ENCODE peak calls at places on chromosome 22, in six cellular contexts. P, V, S, L, A and C are unnamed samples. For H3K4me1 and H3K27me3, the result is how much of the 10 kb centered on the place peaks cover.

GRCh38 chr22:47060718-47061117 is 298.3 kb downstream of the TBC1D22A start:
- DNase-seq in P (no peak), V (no peak), S (no peak), L (no peak), A (peak), C (no peak)

GRCh38 chr22:17149073-17149815 is 9.8 kb downstream of the HDHD5 start:
- DNase-seq in P (no peak), V (no peak), S (no peak), L (peak), A (no peak), C (no peak)

GRCh38 chr22:30507670-30508069 is 2.2 kb upstream of the SEC14L4 start:
- DNase-seq in P (no peak), V (no peak), S (no peak), L (no peak), A (no peak), C (no peak)

GRCh38 chr22:46090051-46090591 is 60.2 kb upstream of the PPARA start:
- DNase-seq in P (peak), V (no peak), S (peak), L (peak), A (peak), C (no peak)

GRCh38 chr22:17281026-17281809 is 62.0 kb upstream of the ADA2 start:
- DNase-seq in P (no peak), V (peak), S (no peak), L (no peak), A (no peak), C (no peak)

GRCh38 chr22:27238935-27239510 is 562.5 kb downstream of the MN1 start:
- DNase-seq in P (peak), V (peak), S (peak), L (peak), A (peak), C (peak)

GRCh38 chr22:50059185-50059880 is 1.2 kb upstream of the TTLL8 start:
- DNase-seq in P (no peak), V (no peak), S (no peak), L (no peak), A (no peak), C (no peak)

GRCh38 chr22:30312053-30312452 is 14.7 kb downstream of the TBC1D10A start:
- DNase-seq in P (no peak), V (no peak), S (peak), L (no peak), A (no peak), C (peak)

GRCh38 chr22:46672731-46673130 is 52.5 kb downstream of the GRAMD4 start:
- DNase-seq in P (no peak), V (no peak), S (no peak), L (no peak), A (no peak), C (no peak)

GRCh38 chr22:31286360-31287255 is 5.7 kb downstream of the PIK3IP1 start:
- DNase-seq in P (no peak), V (no peak), S (no peak), L (no peak), A (no peak), C (no peak)

GRCh38 chr22:49999063-49999900 is 13.3 kb downstream of the IL17REL start:
- DNase-seq in P (no peak), V (no peak), S (no peak), L (peak), A (no peak), C (no peak)

GRCh38 chr22:31296258-31296657 is 4.0 kb upstream of the PIK3IP1 start:
- DNase-seq in P (no peak), V (no peak), S (peak), L (no peak), A (no peak), C (peak)

GRCh38 chr22:45196926-45197605 is 33.3 kb downstream of the NUP50 start:
- DNase-seq in P (no peak), V (no peak), S (no peak), L (no peak), A (no peak), C (no peak)

GRCh38 chr22:17381237-17381913 is 12.1 kb downstream of the CECR2 start:
- DNase-seq in P (no peak), V (no peak), S (no peak), L (no peak), A (no peak), C (no peak)

GRCh38 chr22:29555065-29555644 is 1.6 kb upstream of the THOC5 start:
- DNase-seq in P (no peak), V (no peak), S (no peak), L (no peak), A (no peak), C (no peak)

DNA sequence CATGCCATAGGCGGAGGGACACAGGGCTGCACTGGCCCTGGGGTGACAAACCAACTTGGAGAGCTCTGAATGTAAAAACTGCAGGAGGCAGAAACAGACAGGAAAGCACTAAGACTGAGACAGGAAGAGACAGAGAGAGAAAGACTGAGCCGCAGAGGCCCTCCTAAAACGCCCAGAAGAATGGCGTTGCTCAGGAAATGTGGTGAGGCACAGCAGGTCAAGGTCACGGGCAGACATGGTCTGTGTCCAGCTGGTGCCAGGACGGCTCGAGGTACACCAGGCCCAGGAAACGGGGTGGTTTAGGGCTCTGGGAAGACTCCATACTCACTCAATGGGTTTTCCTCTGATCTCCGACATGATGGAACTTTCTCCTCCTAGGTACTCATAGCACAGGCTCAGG is 29.1 kb downstream of the MAFF start:
- DNase-seq in P (no peak), V (no peak), S (no peak), L (no peak), A (no peak), C (no peak)
- H3K4me1 ChIP-seq in P (under half), V (under half), S (under half), L (under half), A (half or more), C (under half)

DNA sequence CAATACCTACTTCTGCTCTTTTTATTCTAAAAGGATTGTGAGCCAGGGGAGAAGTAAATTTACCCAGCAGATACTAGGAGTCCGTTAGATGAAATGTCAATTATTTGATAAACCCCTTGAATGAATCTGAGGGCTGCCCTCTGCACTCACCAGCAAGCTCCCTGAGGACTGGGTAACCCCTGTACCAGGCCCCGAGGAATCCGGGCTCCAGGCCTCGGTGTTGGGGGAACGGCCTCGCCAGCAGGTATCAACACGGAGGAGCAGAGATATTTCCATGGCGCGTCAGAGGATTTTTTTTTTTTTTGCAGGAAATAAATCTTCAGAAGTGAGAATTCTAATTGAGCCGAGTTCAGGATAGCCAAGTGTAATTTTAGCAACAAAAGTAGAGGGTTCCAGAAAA is 1408.8 kb downstream of the BRD1 start:
- DNase-seq in P (no peak), V (no peak), S (no peak), L (no peak), A (no peak), C (no peak)
- H3K27me3 ChIP-seq in P (under half), V (under half), S (under half), L (under half), A (half or more), C (under half)

GRCh38 chr22:37331811-37332536 is 49.7 kb downstream of the CYTH4 start:
- DNase-seq in P (no peak), V (no peak), S (no peak), L (no peak), A (no peak), C (no peak)
- TF ChIP-seq CTCF in P (no peak), V (no peak), S (no peak), L (no peak), A (no peak), C (peak)

GRCh38 chr22:36333632-36334031 is 54.1 kb downstream of the MYH9 start:
- DNase-seq in P (no peak), V (no peak), S (no peak), L (peak), A (no peak), C (no peak)

GRCh38 chr22:36336246-36337182 is 51.3 kb downstream of the MYH9 start:
- DNase-seq in P (no peak), V (no peak), S (no peak), L (peak), A (no peak), C (no peak)

GRCh38 chr22:36334081-36334831 is 53.5 kb downstream of the MYH9 start:
- DNase-seq in P (no peak), V (no peak), S (no peak), L (peak), A (peak), C (no peak)

GRCh38 chr22:36335621-36336020 is 52.1 kb downstream of the MYH9 start:
- DNase-seq in P (no peak), V (no peak), S (no peak), L (no peak), A (no peak), C (no peak)

DNA sequence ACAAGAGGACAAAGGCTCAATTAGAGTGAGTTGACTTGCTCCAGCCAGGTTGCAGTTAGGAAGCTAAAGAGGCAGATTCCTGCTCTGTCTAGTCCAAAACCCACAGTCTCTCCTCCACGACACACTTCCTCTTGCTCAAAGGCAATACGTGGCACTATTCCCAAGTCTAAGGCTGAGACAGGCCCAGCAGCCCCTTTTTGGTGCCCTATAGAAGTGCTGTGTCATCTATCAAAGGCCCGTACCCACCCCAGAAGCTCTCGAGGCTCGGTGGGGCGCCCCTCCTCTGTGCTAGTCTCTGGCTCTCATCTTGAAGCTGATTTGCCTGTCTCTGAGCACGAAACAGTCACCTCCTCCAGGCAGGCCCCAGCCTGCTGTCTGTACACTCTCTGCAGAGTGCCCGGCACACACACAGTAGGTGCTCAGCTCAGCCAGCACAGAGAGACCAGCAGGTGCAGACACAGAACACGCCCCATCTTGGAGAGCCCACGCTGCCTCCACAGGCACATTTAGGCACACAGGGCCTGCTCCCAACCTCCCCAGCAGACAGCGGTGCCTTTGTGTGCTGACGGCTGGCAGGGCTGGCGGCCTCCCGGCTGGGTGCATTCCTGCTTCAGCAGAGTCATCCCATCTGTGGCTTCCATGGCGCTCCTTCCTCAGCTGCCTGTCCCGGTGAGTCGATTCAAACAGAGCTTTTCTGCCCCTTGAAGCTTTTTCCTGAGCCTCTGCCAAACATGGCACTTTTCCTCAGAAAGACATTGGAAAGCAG is 52.7 kb downstream of the MYH9 start:
- DNase-seq in P (no peak), V (no peak), S (peak), L (no peak), A (no peak), C (no peak)
- H3K4me1 ChIP-seq in P (half or more), V (half or more), S (half or more), L (half or more), A (half or more), C (half or more)

GRCh38 chr22:20079745-20080444 is at the start of gene DGCR8:
- DNase-seq in P (peak), V (peak), S (peak), L (peak), A (peak), C (peak)
- H3K27me3 ChIP-seq in P (under half), V (under half), S (under half), L (under half), A (under half), C (under half)

DNA sequence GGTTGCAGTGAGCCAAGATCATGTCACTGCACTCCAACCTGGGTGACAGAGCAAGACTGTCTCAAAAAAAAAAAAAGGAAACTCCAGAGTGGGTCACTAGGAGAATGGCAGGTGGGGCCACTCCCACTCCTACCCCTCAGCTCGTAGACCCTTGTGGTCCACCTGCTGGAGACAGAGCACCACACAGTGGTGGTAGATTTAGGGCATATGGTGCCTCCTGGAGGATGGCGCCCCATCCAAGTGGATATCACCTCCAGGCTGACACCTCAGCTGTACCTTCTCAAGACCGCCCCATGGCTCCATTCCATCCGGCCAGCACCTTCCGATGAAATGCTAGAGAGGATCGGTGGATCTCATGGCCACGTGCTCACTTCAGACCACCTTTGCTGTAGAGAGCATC is 6.2 kb downstream of the CYTH4 start:
- DNase-seq in P (no peak), V (no peak), S (no peak), L (no peak), A (no peak), C (no peak)
- TF ChIP-seq CTCF in P (no peak), V (no peak), S (no peak), L (no peak), A (no peak), C (no peak)

DNA sequence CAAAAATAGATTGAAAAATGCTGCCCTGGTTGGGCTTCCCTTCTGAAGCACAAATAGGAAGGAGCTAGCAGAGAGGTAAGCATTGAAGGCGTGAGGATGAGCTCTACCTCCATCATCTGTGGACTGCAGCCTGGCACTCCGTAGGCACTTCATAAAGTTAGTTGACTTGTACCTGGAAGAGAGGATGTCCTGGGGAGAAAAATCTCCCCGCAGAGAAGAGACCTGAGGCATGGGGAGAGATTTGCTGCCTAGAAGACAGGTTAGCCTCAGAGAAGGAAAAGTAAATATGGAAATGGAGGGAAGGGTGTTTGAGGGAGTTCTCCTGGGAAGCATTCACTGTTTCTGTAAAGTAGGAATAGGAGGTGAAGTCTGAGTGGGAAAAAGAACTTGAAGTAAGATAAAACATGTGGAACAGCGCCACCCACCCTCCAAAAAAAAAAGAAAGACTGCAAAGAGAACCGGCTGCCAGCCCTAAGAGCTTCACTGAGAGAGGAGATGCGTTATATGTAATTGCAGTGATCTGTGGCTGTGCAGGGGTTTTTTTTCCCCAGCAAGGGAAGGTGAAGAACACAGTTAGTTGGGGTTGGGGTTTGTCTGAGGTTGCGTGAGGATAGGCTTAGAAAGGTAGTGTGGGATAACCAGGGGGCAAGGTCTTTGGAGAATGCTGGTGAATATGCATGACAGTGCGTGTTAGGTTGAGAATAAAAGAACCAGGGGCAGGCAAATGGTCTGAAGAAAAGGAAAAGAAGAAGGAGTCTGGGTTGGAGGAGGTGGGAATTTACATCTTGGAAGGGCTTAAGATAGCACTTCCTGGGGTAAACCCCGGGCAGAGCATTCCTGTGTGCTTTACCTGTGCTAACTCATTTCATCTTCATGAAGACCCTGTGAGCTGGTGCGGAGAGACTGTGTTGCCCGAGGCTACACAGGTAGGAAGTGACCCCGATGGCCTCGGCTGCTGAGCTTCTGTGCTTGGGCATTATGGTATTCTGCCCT is 16.0 kb downstream of the TNRC6B start:
- DNase-seq in P (no peak), V (no peak), S (no peak), L (no peak), A (no peak), C (no peak)
- H3K4me1 ChIP-seq in P (half or more), V (under half), S (under half), L (under half), A (half or more), C (under half)

GRCh38 chr22:23013612-23014011 is 56.7 kb upstream of the GNAZ start:
- DNase-seq in P (no peak), V (no peak), S (no peak), L (no peak), A (no peak), C (no peak)
- H3K27me3 ChIP-seq in P (under half), V (under half), S (under half), L (under half), A (under half), C (under half)

GRCh38 chr22:43092085-43092484 is 2.9 kb upstream of the TTLL1 start:
- DNase-seq in P (no peak), V (no peak), S (no peak), L (no peak), A (no peak), C (no peak)

GRCh38 chr22:43088616-43088978 is 594 bp downstream of the TTLL1 start:
- DNase-seq in P (no peak), V (no peak), S (no peak), L (no peak), A (no peak), C (no peak)

GRCh38 chr22:43090130-43090789 is 1.1 kb upstream of the TTLL1 start:
- DNase-seq in P (peak), V (peak), S (peak), L (no peak), A (peak), C (peak)

GRCh38 chr22:43085658-43086606 is 3.3 kb downstream of the TTLL1 start:
- DNase-seq in P (no peak), V (no peak), S (no peak), L (no peak), A (peak), C (no peak)

DNA sequence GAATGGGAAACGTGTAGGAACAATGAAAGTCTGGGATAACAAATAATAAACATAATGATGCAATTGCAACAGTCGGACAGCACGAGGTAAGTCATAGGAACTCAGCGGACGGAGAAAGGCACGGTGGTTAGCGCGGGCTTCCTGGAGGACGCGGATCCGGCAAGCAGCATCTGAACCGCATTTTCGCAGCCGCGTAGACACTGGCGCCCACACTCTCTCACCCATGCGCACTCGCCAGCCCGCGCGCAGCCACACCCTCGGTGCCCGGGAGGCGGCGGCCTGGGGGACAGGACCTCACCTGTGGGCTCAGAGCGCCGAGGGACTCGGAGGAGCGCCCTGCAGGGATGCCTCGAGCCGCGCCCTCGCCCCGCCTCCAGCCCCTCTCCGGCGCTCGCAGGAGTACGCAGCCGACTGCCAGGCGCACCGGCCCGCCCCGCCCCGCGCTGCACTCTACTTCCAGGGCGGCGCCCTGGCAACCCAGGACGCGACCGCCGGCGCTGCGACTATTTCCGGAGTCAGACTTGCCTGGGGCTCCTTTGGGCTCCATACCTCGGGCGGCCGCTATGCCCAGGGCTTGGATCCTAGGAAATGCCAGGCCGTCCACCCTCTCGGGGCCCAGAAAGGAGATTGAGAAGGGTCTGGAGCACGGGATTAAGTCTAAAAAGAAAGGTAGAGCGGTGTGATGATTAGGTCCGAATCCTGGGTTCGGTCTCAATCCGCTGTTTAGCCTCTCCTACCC is at the start of gene TTLL1:
- DNase-seq in P (peak), V (peak), S (peak), L (peak), A (peak), C (peak)
- TF ChIP-seq CTCF in P (no peak), V (no peak), S (no peak), L (peak), A (peak), C (no peak)

DNA sequence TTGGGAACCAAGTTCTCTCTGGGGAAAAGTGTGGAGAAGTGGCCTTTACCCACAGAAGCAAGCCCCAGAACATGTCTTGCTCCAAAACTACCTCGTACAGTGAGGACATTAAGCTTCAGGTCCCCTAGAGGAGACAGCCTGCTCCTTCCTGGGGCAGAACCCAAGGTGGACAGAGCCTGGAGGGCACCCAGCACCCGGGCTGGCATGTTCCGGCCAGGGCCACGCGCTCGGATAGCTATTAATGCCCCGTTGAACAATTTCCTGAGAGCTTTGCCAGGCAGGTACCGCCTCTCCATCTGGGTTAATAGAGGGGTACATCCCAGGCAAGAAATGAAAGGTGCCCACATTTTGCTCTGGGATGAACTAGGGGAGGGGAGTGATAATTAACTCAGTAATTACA is 169.0 kb upstream of the GRK3 start:
- DNase-seq in P (no peak), V (no peak), S (no peak), L (no peak), A (peak), C (no peak)
- H3K4me1 ChIP-seq in P (under half), V (under half), S (under half), L (under half), A (under half), C (under half)